ENCODE peak calls at places on chromosomes 13 and 19, in four cellular contexts. L, H, K and U are unnamed samples.

GRCh38 chr13:43304945-43305344 is 281.6 kb downstream of the DNAJC15 start:
- DNase-seq in H (no peak), K (no peak), L (no peak), U (no peak)

GRCh38 chr19:30307191-30307974 is 64.8 kb upstream of the ZNF536 start:
- DNase-seq in K (no peak), L (no peak), H (no peak), U (no peak)

GRCh38 chr19:19538077-19538764 is at the start of gene CILP2:
- DNase-seq in L (peak), H (no peak), K (peak), U (no peak)

GRCh38 chr19:49557641-49558325 is 22.6 kb downstream of the NOSIP start:
- DNase-seq in H (no peak), K (peak), L (no peak), U (peak)

GRCh38 chr13:110455444-110455843 is 106.1 kb downstream of the RAB20 start:
- DNase-seq in H (no peak), L (no peak), K (no peak), U (no peak)

GRCh38 chr13:112657850-112658445 is 31.9 kb upstream of the ATP11A start:
- DNase-seq in L (no peak), H (no peak), K (no peak), U (no peak)

GRCh38 chr13:100330662-100331061 is 241.8 kb downstream of the PCCA start:
- DNase-seq in H (no peak), L (no peak), K (no peak), U (no peak)

GRCh38 chr19:42311612-42312160 is 1.4 kb upstream of the TMEM145 start:
- DNase-seq in K (no peak), L (peak), H (no peak), U (peak)

GRCh38 chr19:44164673-44165512 is at the start of gene ZNF226:
- DNase-seq in K (peak), H (peak), L (peak), U (peak)

GRCh38 chr19:30253581-30253996 is 118.6 kb upstream of the ZNF536 start:
- DNase-seq in H (no peak), K (no peak), L (no peak), U (peak)